ENCODE peak calls at places on chromosomes 5 and 9, in nine cellular contexts. P is GM23338, K is type B pancreatic cell, S is neural crest cell, Z is astrocyte of the spinal cord, Y is lower lobe of right lung, M is psoas muscle, E is H9, R is WERI-Rb-1. G is an unnamed sample.

GRCh38 chr9:108911820-108912219 is 22.1 kb downstream of the ELP1 start:
- DNase-seq in P (no peak), K (no peak), S (no peak), Z (no peak), Y (no peak), M (no peak), E (no peak), R (no peak), G (no peak)

GRCh38 chr5:118578093-118578492 is 410.3 kb downstream of the DTWD2 start:
- DNase-seq in P (no peak), K (no peak), S (no peak), Z (no peak), Y (no peak), M (no peak), E (no peak), R (no peak), G (no peak)

GRCh38 chr9:108634164-108634563 is 221.6 kb downstream of the ACTL7B start:
- DNase-seq in P (no peak), K (no peak), S (no peak), Z (no peak), Y (no peak), M (no peak), E (no peak), R (peak), G (no peak)

GRCh38 chr5:163503106-163504090 is 2.0 kb upstream of the MAT2B start:
- DNase-seq in P (peak), K (peak), S (peak), Z (peak), Y (peak), M (peak), E (peak), R (no peak), G (peak)

GRCh38 chr5:73825219-73825618 is 199.2 kb downstream of the ARHGEF28 start:
- DNase-seq in P (no peak), K (no peak), S (no peak), Z (no peak), Y (no peak), M (no peak), E (peak), R (no peak), G (no peak)

GRCh38 chr5:34660444-34660843 is 4.3 kb downstream of the RAI14 start:
- DNase-seq in P (no peak), K (no peak), S (no peak), Z (peak), Y (no peak), M (no peak), E (no peak), R (no peak), G (no peak)

GRCh38 chr5:144202072-144202471 is 31.4 kb downstream of the KCTD16 start:
- DNase-seq in P (no peak), K (no peak), S (no peak), Z (peak), Y (no peak), M (no peak), E (no peak), R (no peak), G (no peak)

GRCh38 chr5:2750026-2750757 is 1.3 kb downstream of the IRX2 start:
- DNase-seq in P (peak), K (no peak), S (peak), Z (peak), Y (peak), M (no peak), E (peak), R (no peak), G (peak)

GRCh38 chr9:91732187-91733005 is 217.6 kb downstream of the ROR2 start:
- DNase-seq in P (no peak), K (no peak), S (no peak), Z (no peak), Y (no peak), M (no peak), E (no peak), R (no peak), G (no peak)

GRCh38 chr9:127445851-127446719 is 5.1 kb downstream of the RPL12 start:
- DNase-seq in P (peak), K (no peak), S (no peak), Z (peak), Y (no peak), M (no peak), E (peak), R (no peak), G (no peak)

GRCh38 chr5:39167141-39167972 is 52.0 kb downstream of the FYB1 start:
- DNase-seq in P (no peak), K (no peak), S (no peak), Z (no peak), Y (no peak), M (no peak), E (no peak), R (no peak), G (no peak)

GRCh38 chr5:21919417-21920022 is 933.6 kb downstream of the CDH12 start:
- DNase-seq in P (peak), K (no peak), S (peak), Z (peak), Y (no peak), M (no peak), E (peak), R (peak), G (peak)

GRCh38 chr5:2901511-2901910 is 150.0 kb upstream of the IRX2 start:
- DNase-seq in P (no peak), K (no peak), S (no peak), Z (no peak), Y (no peak), M (no peak), E (no peak), R (no peak), G (no peak)

GRCh38 chr5:158725223-158725825 is 374.4 kb downstream of the EBF1 start:
- DNase-seq in P (no peak), K (no peak), S (no peak), Z (no peak), Y (no peak), M (no peak), E (no peak), R (no peak), G (no peak)

GRCh38 chr9:120413121-120414048 is 166.6 kb downstream of the CDK5RAP2 start:
- DNase-seq in P (peak), K (no peak), S (no peak), Z (no peak), Y (no peak), M (no peak), E (peak), R (no peak), G (no peak)

GRCh38 chr5:43649256-43649655 is 46.3 kb downstream of the NNT start:
- DNase-seq in P (no peak), K (no peak), S (no peak), Z (peak), Y (no peak), M (no peak), E (no peak), R (no peak), G (no peak)

GRCh38 chr9:75390951-75391350 is 302.6 kb downstream of the OSTF1 start:
- DNase-seq in P (no peak), K (no peak), S (no peak), Z (peak), Y (no peak), M (no peak), E (no peak), R (no peak), G (no peak)

GRCh38 chr9:79980440-79980839 is 408.7 kb downstream of the TLE4 start:
- DNase-seq in P (no peak), K (no peak), S (no peak), Z (no peak), Y (no peak), M (no peak), E (no peak), R (no peak), G (no peak)

GRCh38 chr5:108101816-108102215 is 280.1 kb downstream of the FBXL17 start:
- DNase-seq in P (no peak), K (no peak), S (no peak), Z (no peak), Y (no peak), M (no peak), E (no peak), R (no peak), G (no peak)

GRCh38 chr9:36922548-36922947 is 111.5 kb downstream of the PAX5 start:
- DNase-seq in P (no peak), K (no peak), S (no peak), Z (peak), Y (no peak), M (no peak), E (no peak), R (no peak), G (no peak)

GRCh38 chr5:79503794-79504495 is 10.0 kb downstream of the HOMER1 start:
- DNase-seq in P (no peak), K (no peak), S (no peak), Z (no peak), Y (no peak), M (no peak), E (no peak), R (no peak), G (no peak)

GRCh38 chr9:90547896-90548295 is 94.7 kb downstream of the DIRAS2 start:
- DNase-seq in P (peak), K (no peak), S (no peak), Z (no peak), Y (no peak), M (no peak), E (no peak), R (no peak), G (no peak)

GRCh38 chr5:123511290-123511647 is 708 bp upstream of the CSNK1G3 start:
- DNase-seq in P (peak), K (no peak), S (no peak), Z (peak), Y (no peak), M (no peak), E (no peak), R (no peak), G (no peak)

GRCh38 chr5:85784746-85785145 is 833.0 kb upstream of the COX7C start:
- DNase-seq in P (no peak), K (no peak), S (no peak), Z (no peak), Y (no peak), M (no peak), E (no peak), R (no peak), G (no peak)

GRCh38 chr9:126702501-126703329 is 89.0 kb downstream of the LMX1B start:
- DNase-seq in P (peak), K (peak), S (peak), Z (no peak), Y (peak), M (no peak), E (peak), R (peak), G (peak)

GRCh38 chr5:57735754-57736153 is 253.1 kb upstream of the ACTBL2 start:
- DNase-seq in P (no peak), K (no peak), S (no peak), Z (peak), Y (no peak), M (no peak), E (no peak), R (no peak), G (no peak)

GRCh38 chr5:68344447-68345111 is 129.0 kb downstream of the PIK3R1 start:
- DNase-seq in P (no peak), K (no peak), S (no peak), Z (peak), Y (no peak), M (no peak), E (no peak), R (no peak), G (no peak)

GRCh38 chr9:33128570-33128969 is 38.6 kb downstream of the B4GALT1 start:
- DNase-seq in P (no peak), K (no peak), S (no peak), Z (no peak), Y (no peak), M (no peak), E (no peak), R (peak), G (no peak)

GRCh38 chr9:112570731-112571167 is 84.1 kb downstream of the KIAA1958 start:
- DNase-seq in P (no peak), K (no peak), S (no peak), Z (no peak), Y (no peak), M (no peak), E (no peak), R (peak), G (no peak)

GRCh38 chr9:112575107-112575506 is 88.5 kb downstream of the KIAA1958 start:
- DNase-seq in P (no peak), K (no peak), S (no peak), Z (no peak), Y (no peak), M (no peak), E (no peak), R (no peak), G (no peak)

GRCh38 chr9:112571624-112572341 is 85.2 kb downstream of the KIAA1958 start:
- DNase-seq in P (no peak), K (no peak), S (no peak), Z (no peak), Y (no peak), M (no peak), E (no peak), R (peak), G (no peak)

GRCh38 chr9:112569186-112569585 is 82.6 kb downstream of the KIAA1958 start:
- DNase-seq in P (no peak), K (no peak), S (no peak), Z (peak), Y (no peak), M (no peak), E (no peak), R (no peak), G (no peak)

DNA sequence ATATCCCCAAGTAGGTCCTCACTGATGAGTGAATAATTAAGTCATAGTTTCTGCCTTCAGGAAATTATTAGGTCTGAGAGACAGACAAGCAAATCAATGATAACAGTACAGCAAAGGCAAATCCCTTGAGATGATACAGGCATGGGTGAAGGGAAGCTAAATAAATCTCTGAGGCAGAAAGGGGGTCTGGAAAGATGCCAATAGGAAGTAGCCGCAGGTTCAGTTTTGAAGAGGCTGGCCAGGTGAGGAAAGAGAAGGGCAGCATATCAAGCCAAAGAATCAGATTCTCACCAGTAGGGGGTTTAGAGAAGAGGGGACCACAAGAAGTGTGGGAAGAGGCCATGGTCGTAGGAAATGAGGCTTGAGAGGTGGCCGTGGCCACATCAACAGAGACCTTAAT is 85.8 kb downstream of the KIAA1958 start:
- DNase-seq in P (peak), K (no peak), S (no peak), Z (no peak), Y (no peak), M (no peak), E (no peak), R (no peak), G (no peak)
- TF ChIP-seq CTCF in P (peak), K (peak), S (no peak), Z (no peak), Y (no peak), M (no peak), E (peak), R (no peak), G (no peak)

GRCh38 chr5:128842241-128842640 is 123.0 kb upstream of the SLC27A6 start:
- DNase-seq in P (no peak), K (no peak), S (no peak), Z (no peak), Y (no peak), M (no peak), E (no peak), R (no peak), G (no peak)

GRCh38 chr5:128850049-128850448 is 115.2 kb upstream of the SLC27A6 start:
- DNase-seq in P (no peak), K (no peak), S (no peak), Z (no peak), Y (no peak), M (no peak), E (no peak), R (no peak), G (no peak)

GRCh38 chr5:128838631-128839030 is 126.7 kb upstream of the SLC27A6 start:
- DNase-seq in P (peak), K (no peak), S (no peak), Z (peak), Y (no peak), M (no peak), E (no peak), R (no peak), G (no peak)

DNA sequence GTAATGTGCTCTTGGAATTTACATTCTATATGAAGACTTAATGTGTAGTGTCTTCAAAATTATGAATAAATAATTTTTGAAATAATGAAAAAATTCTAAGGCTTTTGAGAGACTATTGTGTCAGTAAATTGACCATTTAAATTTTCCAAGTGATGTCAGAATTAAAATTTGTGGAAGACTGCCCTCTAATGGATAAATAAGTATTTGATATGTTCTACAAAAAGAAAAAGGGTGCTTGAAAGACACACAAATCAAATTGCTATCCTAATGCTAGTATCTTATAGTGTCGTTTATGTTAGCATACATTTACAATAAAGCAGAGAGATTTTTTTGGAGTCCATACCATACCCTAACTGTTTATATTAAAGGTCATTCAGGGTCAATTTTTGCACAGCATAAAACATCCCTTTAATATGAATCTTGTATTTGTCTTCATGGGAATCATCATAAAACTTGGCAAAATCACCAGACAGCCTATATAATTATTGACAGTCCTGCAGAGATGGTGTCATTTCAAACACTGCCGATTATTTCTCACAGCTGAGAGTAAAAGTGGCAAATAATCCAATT is 120.8 kb upstream of the SLC27A6 start:
- DNase-seq in P (peak), K (no peak), S (no peak), Z (peak), Y (no peak), M (no peak), E (no peak), R (no peak), G (no peak)
- TF ChIP-seq CTCF in P (no peak), K (peak), S (peak), Z (peak), Y (peak), M (peak), E (peak), R (no peak), G (peak)

GRCh38 chr5:136021016-136021405 is 7.8 kb upstream of the TGFBI start:
- DNase-seq in P (no peak), K (no peak), S (no peak), Z (no peak), Y (no peak), M (no peak), E (peak), R (no peak), G (no peak)

GRCh38 chr5:136018814-136019777 is 9.7 kb upstream of the TGFBI start:
- DNase-seq in P (no peak), K (no peak), S (no peak), Z (peak), Y (no peak), M (no peak), E (no peak), R (no peak), G (no peak)

GRCh38 chr5:136020001-136020382 is 8.8 kb upstream of the TGFBI start:
- DNase-seq in P (no peak), K (no peak), S (no peak), Z (no peak), Y (no peak), M (no peak), E (no peak), R (no peak), G (no peak)

GRCh38 chr5:136022965-136023364 is 5.8 kb upstream of the TGFBI start:
- DNase-seq in P (no peak), K (no peak), S (no peak), Z (no peak), Y (no peak), M (no peak), E (no peak), R (no peak), G (no peak)

GRCh38 chr5:136020383-136021015 is 8.3 kb upstream of the TGFBI start:
- DNase-seq in P (no peak), K (no peak), S (no peak), Z (peak), Y (no peak), M (no peak), E (no peak), R (no peak), G (no peak)
- TF ChIP-seq CTCF in P (no peak), K (no peak), S (no peak), Z (no peak), Y (no peak), M (no peak), E (no peak), R (no peak), G (no peak)

GRCh38 chr5:139871624-139872023 is 76.0 kb downstream of the PSD2 start:
- DNase-seq in P (no peak), K (no peak), S (no peak), Z (no peak), Y (no peak), M (peak), E (no peak), R (no peak), G (no peak)

GRCh38 chr5:139869042-139869790 is 73.6 kb downstream of the PSD2 start:
- DNase-seq in P (no peak), K (no peak), S (no peak), Z (no peak), Y (no peak), M (peak), E (no peak), R (no peak), G (no peak)

GRCh38 chr5:139870677-139871076 is 75.1 kb downstream of the PSD2 start:
- DNase-seq in P (no peak), K (no peak), S (no peak), Z (no peak), Y (no peak), M (peak), E (no peak), R (no peak), G (no peak)

GRCh38 chr5:139873033-139873794 is 77.6 kb downstream of the PSD2 start:
- DNase-seq in P (peak), K (no peak), S (no peak), Z (no peak), Y (no peak), M (peak), E (no peak), R (no peak), G (no peak)

GRCh38 chr5:139872052-139872766 is 76.6 kb downstream of the PSD2 start:
- DNase-seq in P (peak), K (no peak), S (no peak), Z (no peak), Y (no peak), M (peak), E (no peak), R (peak), G (no peak)
- TF ChIP-seq CTCF in P (peak), K (peak), S (no peak), Z (peak), Y (no peak), M (no peak), E (peak), R (peak), G (peak)

GRCh38 chr5:169202969-169203368 is 98.0 kb downstream of the SLIT3 start:
- DNase-seq in P (no peak), K (no peak), S (no peak), Z (no peak), Y (no peak), M (no peak), E (no peak), R (no peak), G (no peak)

GRCh38 chr5:169201597-169201996 is 99.3 kb downstream of the SLIT3 start:
- DNase-seq in P (no peak), K (no peak), S (no peak), Z (no peak), Y (no peak), M (no peak), E (no peak), R (no peak), G (no peak)

GRCh38 chr5:169197343-169197742 is 103.6 kb downstream of the SLIT3 start:
- DNase-seq in P (no peak), K (no peak), S (no peak), Z (no peak), Y (no peak), M (no peak), E (no peak), R (no peak), G (no peak)

GRCh38 chr5:169196059-169196458 is 104.9 kb downstream of the SLIT3 start:
- DNase-seq in P (no peak), K (no peak), S (no peak), Z (no peak), Y (no peak), M (no peak), E (no peak), R (no peak), G (no peak)

GRCh38 chr5:169200086-169200778 is 100.7 kb downstream of the SLIT3 start:
- DNase-seq in P (no peak), K (no peak), S (no peak), Z (no peak), Y (no peak), M (no peak), E (no peak), R (no peak), G (no peak)
- TF ChIP-seq CTCF in P (no peak), K (no peak), S (no peak), Z (no peak), Y (no peak), M (no peak), E (no peak), R (no peak), G (no peak)

DNA sequence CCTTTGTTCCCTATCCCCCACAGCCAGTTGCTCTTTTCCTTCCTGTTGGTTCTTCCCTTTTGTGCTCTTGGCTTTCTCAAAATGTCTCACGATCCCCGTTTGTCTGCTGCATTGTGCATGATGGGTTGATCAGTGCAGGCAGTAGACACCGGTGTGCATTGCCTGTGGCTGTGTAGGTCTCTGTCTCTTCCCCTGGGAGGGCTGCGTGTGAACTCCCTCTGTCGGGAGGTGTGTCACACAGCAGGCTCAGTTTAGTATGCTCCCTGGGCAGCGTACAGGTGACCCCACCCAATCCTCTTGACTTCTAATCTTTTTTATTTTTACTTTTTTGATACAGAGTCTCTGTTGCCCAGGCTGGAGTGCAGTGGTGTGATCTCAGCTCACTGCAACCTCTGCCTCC is 265.3 kb downstream of the FSTL4 start:
- DNase-seq in P (peak), K (no peak), S (no peak), Z (no peak), Y (no peak), M (no peak), E (no peak), R (peak), G (no peak)
- TF ChIP-seq CTCF in P (peak), K (peak), S (peak), Z (no peak), Y (no peak), M (no peak), E (peak), R (peak), G (no peak)